ENCODE peak calls at places on chromosome 1, in nine cellular contexts. One of them, this sample, is unnamed.

GRCh38 chr1:81377406-81377805 is 423.3 kb upstream of the ADGRL2 start:
- DNase-seq in left ventricle myocardium inferior: no peak
- DNase-seq in heart left ventricle: no peak
- DNase-seq in A549: no peak
- DNase-seq in GM23338: peak; percentile 75
- DNase-seq in CD8-positive, alpha-beta memory T cell: no peak
- DNase-seq in body of pancreas: no peak
- DNase-seq in RWPE2: no peak
- DNase-seq in cardiac muscle cell: no peak
- DNase-seq in this sample: no peak

GRCh38 chr1:156608981-156609380 is 7.7 kb upstream of the GPATCH4 start:
- DNase-seq in left ventricle myocardium inferior: no peak
- DNase-seq in heart left ventricle: no peak
- DNase-seq in A549: no peak
- DNase-seq in GM23338: peak; percentile 78
- DNase-seq in CD8-positive, alpha-beta memory T cell: peak; percentile 74
- DNase-seq in body of pancreas: no peak
- DNase-seq in RWPE2: no peak
- DNase-seq in cardiac muscle cell: peak; percentile 60
- DNase-seq in this sample: no peak

GRCh38 chr1:154943649-154944421 is 7.3 kb upstream of the PMVK start:
- DNase-seq in left ventricle myocardium inferior: no peak
- DNase-seq in heart left ventricle: peak; percentile 48
- DNase-seq in A549: peak; percentile 70
- DNase-seq in GM23338: peak; percentile 79
- DNase-seq in CD8-positive, alpha-beta memory T cell: no peak
- DNase-seq in body of pancreas: no peak
- DNase-seq in RWPE2: no peak
- DNase-seq in cardiac muscle cell: peak; percentile 56
- DNase-seq in this sample: no peak

GRCh38 chr1:8464987-8465386 is 147.1 kb downstream of the SLC45A1 start:
- DNase-seq in left ventricle myocardium inferior: no peak
- DNase-seq in heart left ventricle: no peak
- DNase-seq in A549: no peak
- DNase-seq in GM23338: no peak
- DNase-seq in CD8-positive, alpha-beta memory T cell: no peak
- DNase-seq in body of pancreas: no peak
- DNase-seq in RWPE2: no peak
- DNase-seq in cardiac muscle cell: no peak
- DNase-seq in this sample: no peak

GRCh38 chr1:9115656-9116205 is 13.2 kb downstream of the GPR157 start:
- DNase-seq in left ventricle myocardium inferior: no peak
- DNase-seq in heart left ventricle: no peak
- DNase-seq in A549: no peak
- DNase-seq in GM23338: no peak
- DNase-seq in CD8-positive, alpha-beta memory T cell: no peak
- DNase-seq in body of pancreas: no peak
- DNase-seq in RWPE2: no peak
- DNase-seq in cardiac muscle cell: no peak
- DNase-seq in this sample: no peak

GRCh38 chr1:42740756-42741580 is 932 bp upstream of the CLDN19 start:
- DNase-seq in left ventricle myocardium inferior: no peak
- DNase-seq in heart left ventricle: no peak
- DNase-seq in A549: no peak
- DNase-seq in GM23338: peak; percentile 73
- DNase-seq in CD8-positive, alpha-beta memory T cell: no peak
- DNase-seq in body of pancreas: no peak
- DNase-seq in RWPE2: no peak
- DNase-seq in cardiac muscle cell: no peak
- DNase-seq in this sample: no peak

GRCh38 chr1:236581528-236581927 is 22.8 kb downstream of the HEATR1 start:
- DNase-seq in left ventricle myocardium inferior: no peak
- DNase-seq in heart left ventricle: no peak
- DNase-seq in A549: no peak
- DNase-seq in GM23338: no peak
- DNase-seq in CD8-positive, alpha-beta memory T cell: no peak
- DNase-seq in body of pancreas: no peak
- DNase-seq in RWPE2: no peak
- DNase-seq in cardiac muscle cell: no peak
- DNase-seq in this sample: no peak

GRCh38 chr1:165828103-165828558 is 717 bp downstream of the UCK2 start:
- DNase-seq in left ventricle myocardium inferior: peak; percentile 22
- DNase-seq in heart left ventricle: peak; percentile 24
- DNase-seq in A549: peak; percentile 68
- DNase-seq in GM23338: peak; percentile 54
- DNase-seq in CD8-positive, alpha-beta memory T cell: peak; percentile 54
- DNase-seq in body of pancreas: peak; percentile 56
- DNase-seq in RWPE2: no peak
- DNase-seq in cardiac muscle cell: peak; percentile 47
- DNase-seq in this sample: no peak

GRCh38 chr1:82927753-82928152 is 1071.2 kb downstream of the TTLL7 start:
- DNase-seq in left ventricle myocardium inferior: no peak
- DNase-seq in heart left ventricle: peak; percentile 21
- DNase-seq in A549: no peak
- DNase-seq in GM23338: no peak
- DNase-seq in CD8-positive, alpha-beta memory T cell: no peak
- DNase-seq in body of pancreas: no peak
- DNase-seq in RWPE2: no peak
- DNase-seq in cardiac muscle cell: no peak
- DNase-seq in this sample: no peak

GRCh38 chr1:234722904-234723588 is 113.1 kb upstream of the IRF2BP2 start:
- DNase-seq in left ventricle myocardium inferior: peak; percentile 67
- DNase-seq in heart left ventricle: peak; percentile 75
- DNase-seq in A549: peak; percentile 43
- DNase-seq in GM23338: no peak
- DNase-seq in CD8-positive, alpha-beta memory T cell: peak; percentile 70
- DNase-seq in body of pancreas: peak; percentile 57
- DNase-seq in RWPE2: peak; percentile 81
- DNase-seq in cardiac muscle cell: no peak
- DNase-seq in this sample: no peak
- H3K4me1 ChIP-seq in left ventricle myocardium inferior: peaks cover 96% of the 10 kb centered on the region
- H3K4me1 ChIP-seq in heart left ventricle: peaks cover 97% of the 10 kb centered on the region
- H3K4me1 ChIP-seq in A549: peaks cover 62% of the 10 kb centered on the region
- H3K4me1 ChIP-seq in GM23338: peaks cover 42% of the 10 kb centered on the region
- H3K4me1 ChIP-seq in CD8-positive, alpha-beta memory T cell: peaks cover 63% of the 10 kb centered on the region
- H3K4me1 ChIP-seq in body of pancreas: peaks cover 95% of the 10 kb centered on the region
- H3K4me1 ChIP-seq in RWPE2: peaks cover 54% of the 10 kb centered on the region
- H3K4me1 ChIP-seq in cardiac muscle cell: peaks cover 81% of the 10 kb centered on the region
- H3K4me1 ChIP-seq in this sample: peaks cover 83% of the 10 kb centered on the region

GRCh38 chr1:94925561-94926364 is 1.1 kb downstream of the CNN3 start:
- DNase-seq in left ventricle myocardium inferior: peak; percentile 69
- DNase-seq in heart left ventricle: peak; percentile 82
- DNase-seq in A549: peak; percentile 33
- DNase-seq in GM23338: peak; percentile 97
- DNase-seq in CD8-positive, alpha-beta memory T cell: no peak
- DNase-seq in body of pancreas: peak; percentile 69
- DNase-seq in RWPE2: peak; percentile 69
- DNase-seq in cardiac muscle cell: peak; percentile 88
- DNase-seq in this sample: no peak

GRCh38 chr1:94928293-94928939 is 1.5 kb upstream of the CNN3 start:
- DNase-seq in left ventricle myocardium inferior: no peak
- DNase-seq in heart left ventricle: no peak
- DNase-seq in A549: no peak
- DNase-seq in GM23338: no peak
- DNase-seq in CD8-positive, alpha-beta memory T cell: no peak
- DNase-seq in body of pancreas: no peak
- DNase-seq in RWPE2: no peak
- DNase-seq in cardiac muscle cell: no peak
- DNase-seq in this sample: no peak

GRCh38 chr1:94927405-94928175 is 680 bp upstream of the CNN3 start:
- DNase-seq in left ventricle myocardium inferior: no peak
- DNase-seq in heart left ventricle: no peak
- DNase-seq in A549: no peak
- DNase-seq in GM23338: peak; percentile 82
- DNase-seq in CD8-positive, alpha-beta memory T cell: no peak
- DNase-seq in body of pancreas: peak; percentile 41
- DNase-seq in RWPE2: peak; percentile 62
- DNase-seq in cardiac muscle cell: peak; percentile 54
- DNase-seq in this sample: no peak

GRCh38 chr1:94926365-94926914 is 470 bp downstream of the CNN3 start:
- DNase-seq in left ventricle myocardium inferior: peak; percentile 64
- DNase-seq in heart left ventricle: peak; percentile 75
- DNase-seq in A549: peak; percentile 47
- DNase-seq in GM23338: peak; percentile 66
- DNase-seq in CD8-positive, alpha-beta memory T cell: peak; percentile 47
- DNase-seq in body of pancreas: peak; percentile 47
- DNase-seq in RWPE2: peak; percentile 57
- DNase-seq in cardiac muscle cell: peak; percentile 79
- DNase-seq in this sample: no peak

GRCh38 chr1:94926915-94927404 is at the start of gene CNN3:
- DNase-seq in left ventricle myocardium inferior: peak; percentile 93
- DNase-seq in heart left ventricle: peak; percentile 96
- DNase-seq in A549: peak; percentile 76
- DNase-seq in GM23338: peak; percentile 95
- DNase-seq in CD8-positive, alpha-beta memory T cell: peak; percentile 66
- DNase-seq in body of pancreas: peak; percentile 86
- DNase-seq in RWPE2: peak; percentile 90
- DNase-seq in cardiac muscle cell: peak; percentile 97
- DNase-seq in this sample: no peak
- H3K27ac ChIP-seq in left ventricle myocardium inferior: peak within 1 kb of the TSS; percentile 95
- H3K27ac ChIP-seq in heart left ventricle: peak within 1 kb of the TSS; percentile 98
- H3K27ac ChIP-seq in A549: peak within 1 kb of the TSS; percentile 88
- H3K27ac ChIP-seq in GM23338: peak within 1 kb of the TSS; percentile 99
- H3K27ac ChIP-seq in CD8-positive, alpha-beta memory T cell: no peak within 1 kb of the TSS
- H3K27ac ChIP-seq in body of pancreas: peak within 1 kb of the TSS; percentile 90
- H3K27ac ChIP-seq in RWPE2: peak within 1 kb of the TSS; percentile 77
- H3K27ac ChIP-seq in cardiac muscle cell: peak within 1 kb of the TSS; percentile 99
- H3K27ac ChIP-seq in this sample: peak within 1 kb of the TSS; percentile 88

DNA sequence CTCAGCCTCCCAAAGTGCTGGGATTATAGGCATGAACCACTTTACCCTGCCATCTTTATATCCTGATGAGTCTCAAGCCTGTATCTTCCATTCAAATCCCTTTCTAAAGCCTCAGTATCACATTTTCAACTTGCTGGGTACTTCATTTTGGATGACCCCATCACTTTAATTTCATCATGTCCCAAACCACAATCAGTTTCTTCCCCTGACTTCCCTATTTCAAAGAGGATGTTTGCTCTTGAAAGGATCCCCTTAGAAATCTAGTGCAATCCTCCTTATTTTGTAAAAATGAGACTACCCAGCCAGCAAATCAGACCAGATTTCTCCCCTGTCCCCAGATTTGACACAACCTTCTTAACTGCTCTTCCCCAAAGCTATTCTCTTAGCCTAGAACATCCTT is 7.0 kb upstream of the TRIT1 start:
- DNase-seq in left ventricle myocardium inferior: no peak
- DNase-seq in heart left ventricle: no peak
- DNase-seq in A549: no peak
- DNase-seq in GM23338: no peak
- DNase-seq in CD8-positive, alpha-beta memory T cell: no peak
- DNase-seq in body of pancreas: no peak
- DNase-seq in RWPE2: no peak
- DNase-seq in cardiac muscle cell: no peak
- DNase-seq in this sample: no peak
- H3K4me1 ChIP-seq in left ventricle myocardium inferior: peaks cover 15% of the 10 kb centered on the region
- H3K4me1 ChIP-seq in heart left ventricle: peaks cover 26% of the 10 kb centered on the region
- H3K4me1 ChIP-seq in A549: peaks cover 27% of the 10 kb centered on the region
- H3K4me1 ChIP-seq in GM23338: peaks cover 35% of the 10 kb centered on the region
- H3K4me1 ChIP-seq in CD8-positive, alpha-beta memory T cell: no peaks in the 10 kb centered on the region
- H3K4me1 ChIP-seq in body of pancreas: peaks cover 41% of the 10 kb centered on the region
- H3K4me1 ChIP-seq in RWPE2: peaks cover 22% of the 10 kb centered on the region
- H3K4me1 ChIP-seq in cardiac muscle cell: peaks cover 30% of the 10 kb centered on the region
- H3K4me1 ChIP-seq in this sample: peaks cover 15% of the 10 kb centered on the region

GRCh38 chr1:32867151-32867550 is 3.6 kb downstream of the FNDC5 start:
- DNase-seq in left ventricle myocardium inferior: no peak
- DNase-seq in heart left ventricle: no peak
- DNase-seq in A549: no peak
- DNase-seq in GM23338: no peak
- DNase-seq in CD8-positive, alpha-beta memory T cell: no peak
- DNase-seq in body of pancreas: no peak
- DNase-seq in RWPE2: no peak
- DNase-seq in cardiac muscle cell: no peak
- DNase-seq in this sample: no peak
- H3K27ac ChIP-seq in left ventricle myocardium inferior: no peak overlapping the region
- H3K27ac ChIP-seq in heart left ventricle: no peak overlapping the region
- H3K27ac ChIP-seq in A549: no peak overlapping the region
- H3K27ac ChIP-seq in GM23338: no peak overlapping the region
- H3K27ac ChIP-seq in CD8-positive, alpha-beta memory T cell: no peak overlapping the region
- H3K27ac ChIP-seq in body of pancreas: no peak overlapping the region
- H3K27ac ChIP-seq in RWPE2: no peak overlapping the region
- H3K27ac ChIP-seq in cardiac muscle cell: no peak overlapping the region
- H3K27ac ChIP-seq in this sample: no peak overlapping the region

DNA sequence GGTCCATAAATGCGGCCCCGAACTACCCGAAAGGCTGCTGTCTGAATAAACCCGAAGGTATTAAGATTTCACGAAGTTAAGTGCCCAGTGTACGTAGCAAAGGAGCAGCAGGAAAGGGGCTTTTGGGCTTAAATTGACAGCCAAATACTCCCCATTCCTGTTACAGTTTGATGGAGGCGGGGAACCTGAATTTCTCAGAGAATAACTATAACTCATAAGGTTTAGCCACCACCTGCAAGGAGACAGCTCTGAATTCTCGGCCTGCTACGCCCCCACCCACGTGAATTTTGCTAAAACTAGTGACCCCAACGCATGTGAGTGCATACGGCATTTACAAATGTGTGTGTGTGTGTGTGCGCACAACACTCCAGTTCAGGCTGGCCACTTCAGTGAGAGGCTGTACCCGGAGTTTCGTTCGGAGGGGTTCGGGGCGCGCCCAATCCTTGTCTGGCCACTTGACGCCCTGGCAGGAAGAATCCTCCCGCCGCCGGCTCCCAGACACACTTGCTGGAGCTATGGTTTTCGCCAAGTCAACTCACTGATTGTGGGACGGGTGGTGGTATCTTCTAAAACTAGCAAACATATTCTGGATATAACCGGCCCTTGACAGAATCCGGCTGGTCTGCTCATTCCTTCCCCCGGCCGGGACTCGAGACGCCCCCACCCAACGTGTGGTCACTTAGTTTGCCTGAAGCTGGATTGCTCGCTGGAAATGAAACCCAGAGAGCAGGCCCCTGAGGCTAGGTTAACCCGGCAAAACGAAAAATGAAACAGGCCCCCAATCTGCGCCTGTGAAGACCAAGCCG is 4.9 kb downstream of the GFI1 start:
- DNase-seq in left ventricle myocardium inferior: no peak
- DNase-seq in heart left ventricle: no peak
- DNase-seq in A549: no peak
- DNase-seq in GM23338: peak; percentile 43
- DNase-seq in CD8-positive, alpha-beta memory T cell: no peak
- DNase-seq in body of pancreas: no peak
- DNase-seq in RWPE2: no peak
- DNase-seq in cardiac muscle cell: peak; percentile 33
- DNase-seq in this sample: no peak
- H3K4me1 ChIP-seq in left ventricle myocardium inferior: peaks cover 66% of the 10 kb centered on the region
- H3K4me1 ChIP-seq in heart left ventricle: peaks cover 55% of the 10 kb centered on the region
- H3K4me1 ChIP-seq in A549: peaks cover 28% of the 10 kb centered on the region
- H3K4me1 ChIP-seq in GM23338: peaks cover 18% of the 10 kb centered on the region
- H3K4me1 ChIP-seq in CD8-positive, alpha-beta memory T cell: peaks cover 40% of the 10 kb centered on the region
- H3K4me1 ChIP-seq in body of pancreas: peaks cover 58% of the 10 kb centered on the region
- H3K4me1 ChIP-seq in RWPE2: no peaks in the 10 kb centered on the region
- H3K4me1 ChIP-seq in cardiac muscle cell: peaks cover 19% of the 10 kb centered on the region
- H3K4me1 ChIP-seq in this sample: peaks cover 2% of the 10 kb centered on the region

This sample was measured in Panc1.